ENCODE peak calls at places on chromosomes 3 and 15, in five cellular contexts. P is activated T-helper 1 cell treated with anti-CD3 and anti-CD28 coated beads, Interleukin-12 subunit alpha, Interleukin-12 subunit beta, Interleukin-2, Interleukin-4 antibody, amounts not matched to agents 30 ng/mL and 10 ng/mL and 1 ng/mL, durations not matched to agents 14 hours and 24 hours and 36 hours; A is amniotic epithelial cell; G is NCI-H446; Z is CD8-positive, alpha-beta memory T cell. O is an unnamed sample.

GRCh38 chr3:35639251-35640185 is at the start of gene ARPP21:
- DNase-seq in P (no peak), A (no peak), G (peak; percentile 26), Z (no peak), O (peak; percentile 4)

GRCh38 chr3:63324621-63325020 is 46.5 kb downstream of the SYNPR start:
- DNase-seq in P (no peak), A (no peak), G (no peak), Z (no peak), O (no peak)

GRCh38 chr3:186540444-186541226 is 3.5 kb downstream of the CRYGS start:
- DNase-seq in P (peak; percentile 76), A (peak; percentile 68), G (peak; percentile 39), Z (peak; percentile 82), O (peak; percentile 70)

GRCh38 chr3:148074916-148075315 is 622.8 kb upstream of the AGTR1 start:
- DNase-seq in P (no peak), A (no peak), G (no peak), Z (no peak), O (no peak)

GRCh38 chr15:25066708-25067107 is 111.9 kb downstream of the SNRPN start:
- DNase-seq in P (no peak), A (no peak), G (no peak), Z (no peak), O (no peak)

GRCh38 chr3:49422379-49423248 is at the start of gene AMT:
- DNase-seq in P (no peak), A (peak; percentile 71), G (no peak), Z (no peak), O (no peak)

GRCh38 chr15:60392601-60392985 is 5.2 kb downstream of the ANXA2 start:
- DNase-seq in P (peak; percentile 37), A (peak; percentile 83), G (peak; percentile 45), Z (peak; percentile 64), O (no peak)

GRCh38 chr3:109545746-109546145 is 208.4 kb upstream of the DPPA4 start:
- DNase-seq in P (no peak), A (peak; percentile 16), G (no peak), Z (no peak), O (no peak)

GRCh38 chr3:121232309-121233225 is 313.2 kb downstream of the POLQ start:
- DNase-seq in P (no peak), A (no peak), G (no peak), Z (no peak), O (no peak)

GRCh38 chr15:59180946-59181345 is 25.7 kb upstream of the LDHAL6B start:
- DNase-seq in P (no peak), A (peak; percentile 90), G (no peak), Z (no peak), O (no peak)

GRCh38 chr3:52498134-52499054 is 3.3 kb downstream of the STAB1 start:
- DNase-seq in P (no peak), A (peak; percentile 99), G (no peak), Z (no peak), O (no peak)

GRCh38 chr15:36757189-36757814 is 177.9 kb downstream of the CDIN1 start:
- DNase-seq in P (no peak), A (peak; percentile 86), G (no peak), Z (no peak), O (no peak)

GRCh38 chr3:142601713-142602112 is 5.5 kb downstream of the PLS1 start:
- DNase-seq in P (no peak), A (no peak), G (no peak), Z (no peak), O (no peak)

GRCh38 chr3:159848348-159849118 is 140.1 kb upstream of the IL12A start:
- DNase-seq in P (no peak), A (no peak), G (no peak), Z (no peak), O (no peak)

GRCh38 chr3:54008099-54008498 is 114.3 kb upstream of the CACNA2D3 start:
- DNase-seq in P (no peak), A (no peak), G (no peak), Z (no peak), O (no peak)

GRCh38 chr3:122255757-122256439 is 69.2 kb upstream of the CSTA start:
- DNase-seq in P (no peak), A (no peak), G (no peak), Z (no peak), O (no peak)

GRCh38 chr3:141320399-141321108 is 47.8 kb upstream of the ZBTB38 start:
- DNase-seq in P (no peak), A (no peak), G (no peak), Z (no peak), O (no peak)

GRCh38 chr15:72970965-72971746 is 81.1 kb upstream of the NEO1 start:
- DNase-seq in P (no peak), A (no peak), G (no peak), Z (no peak), O (no peak)

GRCh38 chr3:195001961-195002861 is 268.7 kb downstream of the XXYLT1 start:
- DNase-seq in P (no peak), A (peak; percentile 34), G (peak; percentile 27), Z (no peak), O (peak; percentile 7)

GRCh38 chr3:121545049-121545563 is 682 bp downstream of the POLQ start:
- DNase-seq in P (peak; percentile 2), A (peak; percentile 19), G (no peak), Z (no peak), O (no peak)

GRCh38 chr3:197468866-197469382 is 86.8 kb downstream of the BDH1 start:
- DNase-seq in P (no peak), A (no peak), G (no peak), Z (no peak), O (no peak)

GRCh38 chr15:39564972-39565665 is 15.8 kb upstream of the THBS1 start:
- DNase-seq in P (no peak), A (no peak), G (no peak), Z (no peak), O (no peak)

GRCh38 chr15:52010633-52011595 is 8.1 kb upstream of the MAPK6 start:
- DNase-seq in P (no peak), A (peak; percentile 88), G (no peak), Z (no peak), O (no peak)

GRCh38 chr3:117278424-117279190 is 569.0 kb downstream of the TUSC7 start:
- DNase-seq in P (no peak), A (no peak), G (peak; percentile 68), Z (no peak), O (peak; percentile 37)

GRCh38 chr3:135706758-135707375 is 258.7 kb upstream of the PPP2R3A start:
- DNase-seq in P (no peak), A (no peak), G (no peak), Z (no peak), O (no peak)

GRCh38 chr3:177470200-177470941 is 273.1 kb upstream of the TBL1XR1 start:
- DNase-seq in P (no peak), A (peak; percentile 33), G (no peak), Z (no peak), O (no peak)

GRCh38 chr3:9028134-9028533 is 64.9 kb upstream of the RAD18 start:
- DNase-seq in P (no peak), A (peak; percentile 48), G (peak; percentile 15), Z (no peak), O (no peak)

GRCh38 chr3:127135241-127136023 is 57.5 kb upstream of the PRR23E start:
- DNase-seq in P (no peak), A (peak; percentile 38), G (no peak), Z (no peak), O (no peak)